ENCODE peak calls at places on chromosomes 11 and 22, in ten cellular contexts. Q, V, W, U, D, E, M, J, K and I are unnamed samples.

GRCh38 chr11:86488553-86488952 is 113.9 kb downstream of the CCDC81 start:
- DNase-seq in Q (no peak), K (no peak), V (no peak), U (no peak), D (no peak), W (no peak), M (no peak), J (no peak), E (no peak), I (no peak)

GRCh38 chr11:31030375-31030774 is 339.2 kb downstream of the DCDC1 start:
- DNase-seq in M (no peak), V (no peak), D (no peak), U (no peak), E (no peak), Q (no peak), W (no peak), J (no peak), K (no peak), I (no peak)

GRCh38 chr22:34067031-34067430 is 146.8 kb upstream of the LARGE1 start:
- DNase-seq in W (no peak), V (no peak), J (no peak), K (no peak), M (no peak), Q (no peak), U (no peak), D (no peak), E (no peak), I (no peak)

GRCh38 chr22:49953027-49953679 is 7.4 kb upstream of the PIM3 start:
- DNase-seq in W (no peak), J (peak; percentile 42), U (no peak), Q (no peak), K (peak; percentile 85), D (no peak), M (no peak), V (no peak), E (no peak), I (no peak)

GRCh38 chr11:45805305-45806071 is 539 bp downstream of the SLC35C1 start:
- DNase-seq in K (peak; percentile 55), W (no peak), Q (peak; percentile 70), D (peak; percentile 45), E (peak; percentile 86), J (peak; percentile 41), U (peak; percentile 54), V (peak; percentile 25), M (no peak), I (peak; percentile 52)

GRCh38 chr11:68927280-68928107 is 23.8 kb downstream of the IGHMBP2 start:
- DNase-seq in D (peak; percentile 52), K (no peak), M (no peak), U (no peak), W (no peak), V (no peak), E (no peak), Q (peak; percentile 23), J (no peak), I (peak; percentile 53)

GRCh38 chr22:33389927-33390326 is 331.7 kb upstream of the SYN3 start:
- DNase-seq in J (no peak), E (no peak), V (no peak), U (no peak), M (no peak), Q (peak; percentile 20), K (no peak), W (no peak), D (no peak), I (no peak)

GRCh38 chr22:24871611-24872205 is 65.7 kb downstream of the SGSM1 start:
- DNase-seq in E (no peak), Q (no peak), W (no peak), M (no peak), D (no peak), K (no peak), V (no peak), U (no peak), J (no peak), I (no peak)

GRCh38 chr11:2194877-2195755 is 23.5 kb upstream of the TH start:
- DNase-seq in D (no peak), J (peak; percentile 41), Q (peak; percentile 57), U (no peak), V (peak; percentile 63), E (peak; percentile 29), W (no peak), M (peak; percentile 49), K (peak; percentile 63), I (peak; percentile 15)

DNA sequence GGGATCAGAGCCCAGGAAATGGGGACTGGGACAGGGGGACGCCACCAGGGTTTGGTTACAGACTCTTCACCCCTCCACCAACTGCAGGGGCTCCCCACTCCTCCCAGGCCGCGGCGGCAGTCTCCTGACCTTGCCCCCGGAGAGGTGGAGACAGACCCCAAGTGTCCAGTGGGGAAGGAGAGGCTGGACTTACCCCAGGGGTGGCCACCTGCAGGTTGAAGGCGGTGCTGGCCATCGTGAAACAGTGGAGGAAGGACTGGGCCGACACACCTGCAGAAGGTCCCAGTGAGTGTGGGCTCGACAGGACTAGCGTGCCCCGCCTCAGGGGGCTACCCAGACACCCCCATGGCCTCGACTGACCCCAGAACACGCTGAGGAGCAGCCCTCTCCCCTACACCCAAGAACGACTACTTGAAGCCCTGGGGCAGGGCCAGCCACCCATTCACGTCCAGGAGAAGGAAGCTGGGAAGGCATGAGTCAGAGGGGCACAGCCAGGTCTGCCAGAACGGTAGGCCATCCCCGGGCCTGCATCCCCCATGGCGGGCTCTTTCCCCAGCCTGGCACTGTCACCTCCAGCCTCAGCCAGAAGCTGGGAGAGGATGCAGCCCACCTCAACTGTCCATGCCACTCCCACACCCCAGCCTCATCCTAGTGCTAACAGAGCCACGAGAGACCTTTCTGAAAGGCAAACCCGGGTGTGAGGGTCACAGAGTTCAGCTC is 2.3 kb downstream of the GATD1 start:
- DNase-seq in M (no peak), D (peak; percentile 23), V (no peak), E (peak; percentile 33), J (no peak), Q (no peak), U (no peak), K (peak; percentile 41), W (no peak), I (peak; percentile 49)
- H3K4me3 ChIP-seq in M (no peak overlapping the region), D (no peak overlapping the region), V (no peak overlapping the region), E (no peak overlapping the region), J (no peak overlapping the region), Q (peak overlapping the region; percentile 91), U (no peak overlapping the region), K (no peak overlapping the region), W (peak overlapping the region; percentile 9), I (peak overlapping the region; percentile 48)

GRCh38 chr22:39528681-39529486 is 3.7 kb downstream of the RPS19BP1 start:
- DNase-seq in W (peak; percentile 88), Q (peak; percentile 97), J (peak; percentile 90), M (peak; percentile 95), U (peak; percentile 92), K (peak; percentile 95), E (peak; percentile 90), D (peak; percentile 91), V (peak; percentile 92), I (peak; percentile 94)

GRCh38 chr22:39532215-39533071 is at the start of gene RPS19BP1:
- DNase-seq in J (peak; percentile 98), E (peak; percentile 98), W (peak; percentile 99), U (peak; percentile 99), K (peak; percentile 99), Q (peak; percentile 99), D (peak; percentile 99), V (peak; percentile 100), M (peak; percentile 100), I (peak; percentile 99)

GRCh38 chr22:39529487-39529851 is 3.1 kb downstream of the RPS19BP1 start:
- DNase-seq in J (no peak), D (no peak), M (peak; percentile 36), W (no peak), V (no peak), U (no peak), E (no peak), Q (no peak), K (no peak), I (no peak)

GRCh38 chr22:39530136-39530535 is 2.4 kb downstream of the RPS19BP1 start:
- DNase-seq in J (no peak), Q (no peak), U (no peak), W (no peak), E (no peak), K (peak; percentile 34), M (no peak), D (no peak), V (no peak), I (no peak)

DNA sequence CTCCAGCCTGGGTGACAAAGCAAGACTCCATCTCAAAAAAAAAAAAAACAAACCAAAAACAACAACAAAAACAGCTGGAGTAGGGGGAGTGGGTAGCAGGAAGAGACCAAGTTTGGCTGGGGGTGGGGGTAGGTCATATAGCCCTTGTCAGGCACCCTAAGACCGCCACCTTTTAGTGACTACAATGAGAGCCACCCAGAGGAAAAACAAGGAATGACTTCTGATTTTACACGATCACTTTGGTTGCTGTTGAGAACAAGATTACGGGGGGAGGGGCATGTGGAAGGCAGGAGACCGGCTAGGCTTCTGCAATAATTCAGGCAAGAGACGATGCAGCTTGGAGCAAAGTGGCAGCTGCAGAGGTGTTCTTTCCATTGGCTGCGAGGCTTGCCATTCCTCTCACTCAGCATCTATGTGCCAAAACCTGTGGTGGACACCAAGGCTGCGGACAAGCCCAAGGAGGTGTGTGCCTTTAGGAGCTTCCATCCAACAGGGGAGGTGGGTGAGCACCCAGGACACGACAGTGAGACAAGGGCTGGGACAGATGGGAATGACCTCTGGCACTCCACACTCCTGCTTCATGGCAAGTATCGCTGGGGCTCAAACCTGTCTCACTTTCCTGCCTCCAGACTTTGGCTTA is 1.7 kb downstream of the RPS19BP1 start:
- DNase-seq in K (peak; percentile 38), U (no peak), J (no peak), W (no peak), E (peak; percentile 75), D (no peak), M (peak; percentile 54), V (peak; percentile 44), Q (peak; percentile 62), I (peak; percentile 45)
- H3K4me3 ChIP-seq in K (peak overlapping the region; percentile 88), U (no peak overlapping the region), J (no peak overlapping the region), W (peak overlapping the region; percentile 97), E (no peak overlapping the region), D (no peak overlapping the region), M (no peak overlapping the region), V (no peak overlapping the region), Q (peak overlapping the region; percentile 84), I (peak overlapping the region; percentile 0)

DNA sequence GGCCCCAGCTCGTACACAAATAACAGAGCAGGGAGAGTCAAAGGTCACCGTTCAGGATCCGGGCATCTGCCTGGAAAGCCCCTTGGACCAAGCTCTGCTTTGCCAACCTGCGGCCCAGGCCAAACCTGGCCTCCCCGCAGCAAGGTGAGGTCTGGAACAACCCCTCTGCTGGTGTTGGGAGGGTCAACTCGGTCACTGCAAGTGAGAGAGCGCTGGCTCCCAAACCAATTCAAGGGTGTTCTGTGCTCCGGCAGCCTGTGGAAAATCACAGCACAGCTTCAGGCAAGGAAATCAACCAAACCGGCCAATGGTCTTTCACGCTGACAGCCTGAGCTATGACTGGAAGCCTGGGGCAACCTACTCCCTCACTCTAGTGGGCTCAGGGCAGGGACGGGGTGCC is 63.4 kb downstream of the MYH9 start:
- DNase-seq in E (no peak), U (no peak), J (no peak), Q (no peak), K (no peak), W (no peak), V (no peak), D (no peak), M (no peak), I (peak; percentile 43)
- H3K4me3 ChIP-seq in E (no peak overlapping the region), U (no peak overlapping the region), J (no peak overlapping the region), Q (peak overlapping the region; percentile 62), K (no peak overlapping the region), W (no peak overlapping the region), V (no peak overlapping the region), D (no peak overlapping the region), M (no peak overlapping the region), I (peak overlapping the region; percentile 25)

DNA sequence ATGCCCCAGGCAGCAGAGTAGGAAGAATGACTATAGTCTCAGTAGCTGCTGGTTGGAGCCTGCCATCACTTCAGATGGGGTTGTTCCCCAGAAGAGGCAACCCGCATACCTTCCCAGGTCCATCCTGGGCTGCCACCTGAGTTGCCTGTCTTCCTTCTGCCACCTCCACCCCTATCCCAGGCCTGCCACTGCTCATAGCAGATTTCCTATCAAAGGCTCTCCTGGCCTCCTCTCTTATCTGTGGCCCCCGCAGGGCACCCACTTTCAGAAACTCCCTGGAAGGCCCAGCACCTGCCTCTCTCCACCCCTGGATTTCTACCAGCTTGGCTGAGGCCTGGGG is 648 bp upstream of the NR1H3 start:
- DNase-seq in K (no peak), Q (no peak), D (no peak), V (no peak), W (no peak), E (no peak), M (no peak), J (no peak), U (no peak), I (no peak)
- H3K4me3 ChIP-seq in K (peak overlapping the region; percentile 52), Q (no peak overlapping the region), D (peak overlapping the region; percentile 38), V (no peak overlapping the region), W (no peak overlapping the region), E (no peak overlapping the region), M (no peak overlapping the region), J (no peak overlapping the region), U (no peak overlapping the region), I (no peak overlapping the region)